ENCODE peak calls at places on chromosomes 13 and 19, in nine cellular contexts. W is T-helper 2 cell; P is activated CD4-positive, CD25-positive, alpha-beta regulatory T cell; J is H54; Z is progenitor cell of endocrine pancreas; I is ecto neural progenitor cell; X is stimulated activated CD4-positive, alpha-beta T cell treated with anti-CD3 and anti-CD28 coated beads, TNF-alpha, amount 100 ng/mL, for 48 hours; S is G401; E is A549. U is an unnamed sample.

GRCh38 chr13:28492527-28493367 is 2.2 kb downstream of the FLT1 start:
- DNase-seq in X (no peak), I (no peak), E (no peak), S (peak), J (no peak), Z (no peak), P (no peak), W (no peak), U (peak)

GRCh38 chr13:29435125-29435911 is 160.2 kb downstream of the SLC7A1 start:
- DNase-seq in E (no peak), S (peak), J (no peak), X (no peak), W (no peak), Z (no peak), I (no peak), P (no peak), U (peak)

GRCh38 chr13:27339299-27339698 is 68.7 kb downstream of the RASL11A start:
- DNase-seq in Z (no peak), X (no peak), E (peak), P (no peak), W (no peak), S (peak), J (no peak), I (peak), U (peak)

GRCh38 chr19:58364127-58364526 is 1.6 kb upstream of the ZNF497 start:
- DNase-seq in X (no peak), I (no peak), S (no peak), W (no peak), E (no peak), Z (no peak), J (no peak), P (no peak), U (no peak)

GRCh38 chr19:35458821-35459391 is 10.8 kb downstream of the FFAR2 start:
- DNase-seq in X (no peak), P (no peak), W (no peak), Z (peak), J (no peak), E (peak), S (no peak), I (no peak), U (no peak)

GRCh38 chr13:27450921-27451461 is 627 bp upstream of the MTIF3 start:
- DNase-seq in J (no peak), E (peak), W (no peak), X (no peak), I (peak), Z (peak), P (no peak), S (peak), U (peak)

GRCh38 chr13:44050450-44051063 is 170.9 kb downstream of the LACC1 start:
- DNase-seq in Z (no peak), S (peak), E (peak), P (no peak), X (no peak), W (no peak), J (no peak), I (no peak), U (peak)

GRCh38 chr19:29006057-29006735 is 206.8 kb downstream of the UQCRFS1 start:
- DNase-seq in Z (no peak), J (no peak), X (no peak), I (no peak), W (no peak), E (no peak), P (no peak), S (no peak), U (peak)

GRCh38 chr19:37886571-37886970 is 19.8 kb downstream of the WDR87 start:
- DNase-seq in I (no peak), J (no peak), P (no peak), W (no peak), E (no peak), Z (no peak), X (no peak), S (no peak), U (no peak)

GRCh38 chr13:99500839-99501134 is 485 bp upstream of the TM9SF2 start:
- DNase-seq in I (no peak), E (no peak), X (no peak), P (no peak), J (no peak), W (no peak), S (no peak), Z (no peak), U (no peak)

GRCh38 chr13:67078062-67078461 is 152.1 kb downstream of the PCDH9 start:
- DNase-seq in X (no peak), W (no peak), E (no peak), Z (no peak), P (no peak), S (no peak), I (no peak), J (no peak), U (no peak)

GRCh38 chr13:66899955-66900354 is 330.2 kb downstream of the PCDH9 start:
- DNase-seq in P (no peak), W (no peak), Z (no peak), I (no peak), J (no peak), E (no peak), S (peak), X (no peak), U (no peak)

U was measured in ELR.